ENCODE peak calls at places on chromosome 12, in seven cellular contexts. One of them, this sample, is unnamed.

GRCh38 chr12:81330480-81330879 is 252.6 kb downstream of the ACSS3 start:
- DNase-seq in stimulated activated CD8-positive, alpha-beta memory T cell treated with anti-CD3 and anti-CD28 coated beads, Interleukin-15, amount 100 ng/mL, for 1 hour: no peak
- DNase-seq in fibroblast of mammary gland: peak
- DNase-seq in GM13977: no peak
- DNase-seq in GM04504: no peak
- DNase-seq in aorta: no peak
- DNase-seq in foreskin melanocyte: no peak
- DNase-seq in this sample: no peak

GRCh38 chr12:69052613-69053408 is 119.8 kb upstream of the CPM start:
- DNase-seq in GM13977: no peak
- DNase-seq in aorta: no peak
- DNase-seq in fibroblast of mammary gland: peak
- DNase-seq in stimulated activated CD8-positive, alpha-beta memory T cell treated with anti-CD3 and anti-CD28 coated beads, Interleukin-15, amount 100 ng/mL, for 1 hour: no peak
- DNase-seq in GM04504: peak
- DNase-seq in foreskin melanocyte: peak
- DNase-seq in this sample: no peak

GRCh38 chr12:116749884-116750283 is 11.8 kb downstream of the RNFT2 start:
- DNase-seq in GM04504: no peak
- DNase-seq in foreskin melanocyte: no peak
- DNase-seq in stimulated activated CD8-positive, alpha-beta memory T cell treated with anti-CD3 and anti-CD28 coated beads, Interleukin-15, amount 100 ng/mL, for 1 hour: no peak
- DNase-seq in GM13977: no peak
- DNase-seq in fibroblast of mammary gland: no peak
- DNase-seq in aorta: no peak
- DNase-seq in this sample: no peak

GRCh38 chr12:66279127-66279712 is 23.1 kb upstream of the HELB start:
- DNase-seq in GM13977: no peak
- DNase-seq in fibroblast of mammary gland: peak
- DNase-seq in foreskin melanocyte: no peak
- DNase-seq in aorta: no peak
- DNase-seq in GM04504: no peak
- DNase-seq in stimulated activated CD8-positive, alpha-beta memory T cell treated with anti-CD3 and anti-CD28 coated beads, Interleukin-15, amount 100 ng/mL, for 1 hour: peak
- DNase-seq in this sample: no peak

GRCh38 chr12:28868414-28868813 is 280.7 kb upstream of the FAR2 start:
- DNase-seq in fibroblast of mammary gland: no peak
- DNase-seq in stimulated activated CD8-positive, alpha-beta memory T cell treated with anti-CD3 and anti-CD28 coated beads, Interleukin-15, amount 100 ng/mL, for 1 hour: no peak
- DNase-seq in GM04504: no peak
- DNase-seq in GM13977: no peak
- DNase-seq in foreskin melanocyte: no peak
- DNase-seq in aorta: no peak
- DNase-seq in this sample: no peak

GRCh38 chr12:106782619-106783018 is 8.1 kb downstream of the RIC8B start:
- DNase-seq in aorta: no peak
- DNase-seq in foreskin melanocyte: no peak
- DNase-seq in GM04504: no peak
- DNase-seq in stimulated activated CD8-positive, alpha-beta memory T cell treated with anti-CD3 and anti-CD28 coated beads, Interleukin-15, amount 100 ng/mL, for 1 hour: no peak
- DNase-seq in fibroblast of mammary gland: no peak
- DNase-seq in GM13977: no peak
- DNase-seq in this sample: no peak

GRCh38 chr12:110699591-110700445 is 10.9 kb upstream of the HVCN1 start:
- DNase-seq in GM13977: no peak
- DNase-seq in foreskin melanocyte: no peak
- DNase-seq in fibroblast of mammary gland: no peak
- DNase-seq in GM04504: no peak
- DNase-seq in stimulated activated CD8-positive, alpha-beta memory T cell treated with anti-CD3 and anti-CD28 coated beads, Interleukin-15, amount 100 ng/mL, for 1 hour: no peak
- DNase-seq in aorta: no peak
- DNase-seq in this sample: no peak

GRCh38 chr12:75812341-75813018 is 219.1 kb downstream of the PHLDA1 start:
- DNase-seq in stimulated activated CD8-positive, alpha-beta memory T cell treated with anti-CD3 and anti-CD28 coated beads, Interleukin-15, amount 100 ng/mL, for 1 hour: no peak
- DNase-seq in GM04504: peak
- DNase-seq in aorta: no peak
- DNase-seq in foreskin melanocyte: no peak
- DNase-seq in GM13977: no peak
- DNase-seq in fibroblast of mammary gland: peak
- DNase-seq in this sample: no peak